ENCODE peak calls at places on chromosomes 2 and 18, in four cellular contexts. N, T, F and M are unnamed samples.

GRCh38 chr2:85852979-85853498 is 35.8 kb downstream of the ST3GAL5 start:
- DNase-seq in N (peak; percentile 88), T (no peak), F (no peak), M (no peak)

GRCh38 chr18:26480897-26481795 is 67.2 kb downstream of the KCTD1 start:
- DNase-seq in N (no peak), T (peak; percentile 93), F (no peak), M (no peak)

GRCh38 chr18:2325308-2325849 is 245.9 kb downstream of the METTL4 start:
- DNase-seq in N (no peak), T (no peak), F (no peak), M (peak; percentile 76)

GRCh38 chr2:221553333-221553732 is 18.8 kb downstream of the EPHA4 start:
- DNase-seq in N (no peak), T (no peak), F (no peak), M (no peak)

GRCh38 chr2:43136862-43137261 is 89.5 kb downstream of the ZFP36L2 start:
- DNase-seq in N (no peak), T (no peak), F (no peak), M (no peak)

GRCh38 chr2:47530105-47530504 is 127.1 kb downstream of the MSH2 start:
- DNase-seq in N (no peak), T (no peak), F (no peak), M (no peak)

GRCh38 chr2:38106420-38107182 is 30.6 kb upstream of the CYP1B1 start:
- DNase-seq in N (no peak), T (no peak), F (no peak), M (no peak)

GRCh38 chr18:41144444-41144843 is 810.6 kb upstream of the PIK3C3 start:
- DNase-seq in N (no peak), T (no peak), F (no peak), M (no peak)

GRCh38 chr2:74700643-74701377 is 46.8 kb downstream of the SEMA4F start:
- DNase-seq in N (peak; percentile 11), T (no peak), F (no peak), M (no peak)

GRCh38 chr2:232876071-232876977 is 6.3 kb downstream of the SNORC start:
- DNase-seq in N (no peak), T (no peak), F (no peak), M (no peak)

GRCh38 chr2:232876978-232877441 is 6.9 kb downstream of the SNORC start:
- DNase-seq in N (no peak), T (no peak), F (no peak), M (no peak)

GRCh38 chr2:232873909-232874641 is 4.0 kb downstream of the SNORC start:
- DNase-seq in N (no peak), T (no peak), F (no peak), M (no peak)

GRCh38 chr2:232874677-232875223 is 4.7 kb downstream of the SNORC start:
- DNase-seq in N (no peak), T (no peak), F (no peak), M (no peak)

DNA sequence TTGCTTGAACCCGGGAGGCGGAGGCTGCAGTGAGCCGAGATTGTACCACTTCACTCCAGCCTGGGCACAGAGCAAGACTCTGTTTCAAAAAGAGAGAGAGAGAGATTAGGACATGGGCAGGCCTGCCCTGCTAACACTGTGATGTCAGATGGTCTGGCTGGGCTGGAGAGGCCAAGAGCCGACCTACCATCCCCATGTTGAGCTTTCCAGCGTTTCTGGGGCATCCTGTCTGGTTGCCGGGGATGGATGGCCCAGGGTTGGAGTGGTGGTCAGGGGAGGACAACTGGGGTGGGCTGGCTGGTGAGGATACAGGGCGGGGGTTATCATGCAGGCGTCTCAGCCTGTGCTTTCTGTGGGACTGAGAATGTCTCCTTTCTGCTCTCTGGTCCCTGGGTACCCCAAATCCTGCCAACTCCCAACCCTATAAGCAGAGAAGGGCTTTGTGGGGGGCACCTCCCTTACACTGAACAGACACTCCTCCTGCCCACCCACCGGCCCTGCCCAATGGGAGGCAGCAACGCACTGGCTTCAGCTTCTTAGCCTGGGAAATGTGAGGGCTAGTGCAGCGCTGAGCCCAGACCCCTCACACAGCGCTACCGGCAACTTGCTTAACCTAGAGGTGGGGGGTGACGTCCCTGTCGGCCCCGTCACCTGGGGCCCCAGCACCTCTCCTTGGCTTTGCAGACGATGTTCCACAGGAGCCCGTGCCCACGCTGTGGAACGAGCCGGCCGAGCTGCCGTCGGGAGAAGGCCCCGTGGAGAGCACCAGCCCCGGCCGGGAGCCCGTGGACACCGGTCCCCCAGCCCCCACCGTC is 5.4 kb downstream of the SNORC start:
- DNase-seq in N (no peak), T (no peak), F (no peak), M (no peak)
- TF ChIP-seq EZH2 in N (no peak), T (no peak), F (no peak), M (no peak)

GRCh38 chr2:240981871-240982800 is 16.3 kb upstream of the SNED1 start:
- DNase-seq in N (no peak), T (no peak), F (no peak), M (no peak)

GRCh38 chr2:240983996-240984498 is 14.4 kb upstream of the SNED1 start:
- DNase-seq in N (no peak), T (no peak), F (no peak), M (no peak)

GRCh38 chr2:240981273-240981672 is 17.1 kb upstream of the SNED1 start:
- DNase-seq in N (no peak), T (no peak), F (no peak), M (no peak)

GRCh38 chr2:240983361-240983995 is 14.9 kb upstream of the SNED1 start:
- DNase-seq in N (no peak), T (peak; percentile 41), F (peak; percentile 68), M (peak; percentile 35)

DNA sequence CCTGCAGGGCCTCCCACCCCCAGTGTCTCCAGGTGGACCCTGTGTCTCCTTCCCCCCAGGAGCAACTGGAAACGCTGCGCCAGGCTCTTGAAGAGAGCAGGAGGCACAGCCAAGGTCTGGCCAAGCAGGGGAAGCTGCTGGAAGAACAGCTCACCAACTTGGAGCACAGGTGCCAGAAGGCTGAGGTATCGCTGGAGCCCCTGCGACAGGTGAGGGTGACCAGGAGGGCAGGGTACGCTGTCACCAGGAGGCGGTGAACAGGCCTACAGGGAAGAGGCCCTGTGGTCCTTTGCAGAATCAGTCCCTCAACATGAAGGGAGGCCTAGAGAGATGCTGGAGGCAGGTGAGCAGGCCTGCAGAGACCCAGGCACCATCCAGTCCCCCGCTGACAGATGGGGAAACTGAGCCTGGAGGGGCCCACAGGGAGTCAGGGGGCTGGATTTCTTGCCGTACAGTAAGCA is 15.6 kb upstream of the SNED1 start:
- DNase-seq in N (no peak), T (no peak), F (no peak), M (no peak)
- TF ChIP-seq EGR1 in N (no peak), T (no peak), F (no peak), M (no peak)

GRCh38 chr18:46071615-46071893 is 506 bp downstream of the PSTPIP2 start:
- DNase-seq in N (no peak), T (no peak), F (no peak), M (no peak)

GRCh38 chr18:46070683-46071614 is 1.1 kb downstream of the PSTPIP2 start:
- DNase-seq in N (no peak), T (no peak), F (no peak), M (no peak)

GRCh38 chr18:46072959-46073358 is 899 bp upstream of the PSTPIP2 start:
- DNase-seq in N (no peak), T (no peak), F (no peak), M (no peak)

GRCh38 chr18:46073474-46074331 is 1.6 kb upstream of the PSTPIP2 start:
- DNase-seq in N (no peak), T (peak; percentile 51), F (no peak), M (peak; percentile 70)

GRCh38 chr18:46071894-46072867 is at the start of gene PSTPIP2:
- DNase-seq in N (no peak), T (peak; percentile 22), F (no peak), M (peak; percentile 72)
- TF ChIP-seq EZH2 in N (no peak), T (no peak), F (peak; percentile 66), M (no peak)

DNA sequence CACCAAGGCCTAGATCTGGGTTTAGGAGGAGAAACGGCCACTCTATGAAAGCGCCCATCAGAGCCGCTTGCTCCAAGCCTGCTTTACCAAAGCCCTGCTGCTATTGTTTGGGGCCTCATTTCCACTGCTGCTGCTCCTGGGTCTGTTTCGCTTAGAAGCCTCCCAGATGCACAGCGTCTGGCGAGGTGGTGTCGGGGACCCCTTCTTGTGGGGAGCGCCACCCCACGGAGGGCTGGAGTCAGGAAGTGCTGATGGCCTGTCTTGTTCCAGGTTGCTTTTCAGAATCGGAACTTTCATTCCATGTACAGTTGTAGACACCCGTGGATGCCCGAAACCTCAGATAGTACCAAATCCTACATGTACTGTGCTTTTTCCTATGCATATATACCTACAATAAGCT is 204.9 kb upstream of the TWIST2 start:
- DNase-seq in N (no peak), T (no peak), F (no peak), M (no peak)
- TF ChIP-seq EGR1 in N (no peak), T (no peak), F (no peak), M (no peak)

GRCh38 chr2:109185801-109186570 is 57.0 kb downstream of the SH3RF3 start:
- DNase-seq in N (no peak), T (no peak), F (no peak), M (no peak)
- TF ChIP-seq EZH2 in N (no peak), T (no peak), F (no peak), M (no peak)

DNA sequence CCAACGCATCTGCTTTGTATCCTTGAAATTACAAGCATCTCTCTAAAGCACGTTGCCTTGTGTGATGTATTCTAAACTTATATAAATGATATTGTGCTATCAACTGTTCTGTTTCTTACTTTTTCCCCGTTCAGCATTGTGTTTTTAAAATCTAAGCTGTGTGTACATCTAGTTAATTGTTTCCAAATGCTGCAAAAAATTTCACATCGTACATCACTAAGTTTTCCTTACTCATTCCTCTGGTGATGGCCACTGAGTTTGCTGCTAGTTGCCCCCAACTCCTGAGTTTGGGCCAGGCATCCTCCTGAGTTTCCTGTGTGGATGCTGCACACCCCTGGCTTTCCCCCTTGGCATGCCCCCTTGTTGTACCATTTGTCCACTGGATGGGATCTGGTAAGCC is 139.7 kb downstream of the MYCN start:
- DNase-seq in N (no peak), T (no peak), F (no peak), M (no peak)
- TF ChIP-seq EGR1 in N (no peak), T (no peak), F (no peak), M (no peak)